ENCODE peak calls at places on chromosomes 13 and 19, in five cellular contexts. N, C, O, D and J are unnamed samples.
A peak's percentile ranks its signal among the peaks of the same experiment; 100 is the strongest.

GRCh38 chr13:22736084-22736767 is 444.6 kb upstream of the SGCG start:
- DNase-seq in C (no peak), D (no peak), N (no peak), O (no peak), J (no peak)

GRCh38 chr13:39324806-39325311 is 278.1 kb downstream of the LHFPL6 start:
- DNase-seq in N (no peak), D (no peak), C (no peak), O (no peak), J (no peak)

GRCh38 chr19:21487969-21488368 is 17.4 kb upstream of the ZNF429 start:
- DNase-seq in N (no peak), C (no peak), D (no peak), O (no peak), J (peak; percentile 31)

GRCh38 chr13:73740681-73741080 is 393.5 kb downstream of the KLF12 start:
- DNase-seq in N (no peak), C (no peak), D (peak; percentile 28), O (no peak), J (no peak)

GRCh38 chr13:34028496-34029442 is 210.8 kb downstream of the RFC3 start:
- DNase-seq in O (no peak), D (no peak), C (no peak), N (no peak), J (no peak)

GRCh38 chr19:2361259-2362038 is 1.4 kb downstream of the TMPRSS9 start:
- DNase-seq in D (no peak), O (no peak), C (no peak), N (peak; percentile 66), J (no peak)

GRCh38 chr13:19605161-19605955 is 28.1 kb upstream of the MPHOSPH8 start:
- DNase-seq in N (no peak), C (no peak), O (no peak), D (no peak), J (no peak)

GRCh38 chr13:70235565-70235964 is 127.3 kb upstream of the KLHL1 start:
- DNase-seq in O (no peak), N (no peak), D (no peak), C (no peak), J (no peak)

GRCh38 chr13:61286148-61286745 is 129.4 kb downstream of the PCDH20 start:
- DNase-seq in N (peak; percentile 4), C (no peak), D (peak; percentile 61), O (no peak), J (no peak)

GRCh38 chr19:28883241-28883693 is 329.7 kb downstream of the UQCRFS1 start:
- DNase-seq in N (no peak), C (no peak), D (no peak), O (no peak), J (no peak)

GRCh38 chr19:33273881-33274662 is 28.3 kb downstream of the CEBPA start:
- DNase-seq in D (peak; percentile 70), N (no peak), O (no peak), C (peak; percentile 18), J (no peak)

GRCh38 chr13:74039154-74039553 is 95.0 kb downstream of the KLF12 start:
- DNase-seq in O (no peak), N (no peak), D (no peak), C (no peak), J (no peak)

GRCh38 chr13:74206855-74207254 is 72.7 kb upstream of the KLF12 start:
- DNase-seq in C (no peak), O (no peak), D (no peak), N (no peak), J (no peak)

GRCh38 chr19:8221161-8221560 is 12.0 kb downstream of the CERS4 start:
- DNase-seq in D (no peak), O (peak; percentile 71), C (no peak), N (no peak), J (no peak)

GRCh38 chr13:102799544-102800144 is 725 bp downstream of the BIVM start:
- DNase-seq in C (no peak), D (no peak), N (peak; percentile 75), O (peak; percentile 38), J (peak; percentile 23)

GRCh38 chr13:34990399-34991224 is 48.5 kb downstream of the NBEA start:
- DNase-seq in O (no peak), C (no peak), N (no peak), D (no peak), J (no peak)

GRCh38 chr13:95248953-95249352 is 52.3 kb downstream of the ABCC4 start:
- DNase-seq in N (no peak), D (no peak), O (no peak), C (no peak), J (no peak)

GRCh38 chr19:50478901-50479715 is 2.5 kb upstream of the GARIN5A start:
- DNase-seq in O (no peak), D (peak; percentile 31), C (no peak), N (no peak), J (peak; percentile 46)

GRCh38 chr19:39871362-39871761 is 25.2 kb upstream of the FBL start:
- DNase-seq in O (no peak), C (no peak), D (no peak), N (no peak), J (no peak)

GRCh38 chr13:109698779-109699178 is 87.6 kb downstream of the IRS2 start:
- DNase-seq in D (no peak), N (no peak), C (no peak), O (no peak), J (no peak)

GRCh38 chr13:44303681-44304432 is 69.8 kb upstream of the SERP2 start:
- DNase-seq in O (peak; percentile 40), D (no peak), C (no peak), N (peak; percentile 9), J (peak; percentile 69)

GRCh38 chr13:109145631-109146030 is 516.2 kb downstream of the MYO16 start:
- DNase-seq in C (no peak), D (peak; percentile 93), O (peak; percentile 48), N (peak; percentile 79), J (peak; percentile 10)

GRCh38 chr19:34241513-34242337 is 12.6 kb upstream of the GARRE1 start:
- DNase-seq in N (no peak), C (no peak), O (peak; percentile 84), D (no peak), J (peak; percentile 63)

GRCh38 chr13:30873519-30873918 is 32.6 kb upstream of the MEDAG start:
- DNase-seq in D (no peak), N (no peak), O (no peak), C (no peak), J (no peak)

GRCh38 chr19:33997690-33998089 is 174.6 kb upstream of the LSM14A start:
- DNase-seq in N (no peak), O (no peak), C (no peak), D (no peak), J (no peak)

GRCh38 chr19:641702-642101 is 2.0 kb downstream of the FGF22 start:
- DNase-seq in C (no peak), N (no peak), O (no peak), D (no peak), J (no peak)

GRCh38 chr19:39390460-39390758 is 497 bp downstream of the PAF1 start:
- DNase-seq in N (no peak), D (no peak), O (peak; percentile 75), C (no peak), J (peak; percentile 60)

GRCh38 chr13:97284558-97284957 is 62.4 kb downstream of the MBNL2 start:
- DNase-seq in O (no peak), D (no peak), N (no peak), C (no peak), J (no peak)

GRCh38 chr19:58451358-58452101 is at the start of gene ZNF324B:
- DNase-seq in C (peak; percentile 93), N (peak; percentile 97), D (peak; percentile 99), O (peak; percentile 99), J (peak; percentile 91)

GRCh38 chr19:30293051-30293785 is 79.0 kb upstream of the ZNF536 start:
- DNase-seq in O (no peak), N (no peak), D (no peak), C (no peak), J (no peak)

GRCh38 chr13:111954681-111955411 is 112.1 kb upstream of the SOX1 start:
- DNase-seq in D (no peak), N (no peak), O (no peak), C (no peak), J (no peak)

GRCh38 chr19:29378543-29379105 is 147.2 kb upstream of the VSTM2B start:
- DNase-seq in D (no peak), O (no peak), C (no peak), N (no peak), J (no peak)

GRCh38 chr19:1408300-1409203 is 1.2 kb downstream of the DAZAP1 start:
- DNase-seq in O (peak; percentile 53), N (peak; percentile 71), C (no peak), D (peak; percentile 52), J (peak; percentile 38)

GRCh38 chr13:46659413-46660065 is 106.6 kb downstream of the LRCH1 start:
- DNase-seq in O (peak; percentile 59), D (no peak), N (no peak), C (no peak), J (no peak)

GRCh38 chr19:6743071-6743470 is 3.6 kb downstream of the TRIP10 start:
- DNase-seq in C (no peak), O (no peak), N (no peak), D (no peak), J (no peak)
- H3K4me1 ChIP-seq in C (peaks cover 57% of the 10 kb centered on the region), O (peaks cover 43% of the 10 kb centered on the region), N (peaks cover 12% of the 10 kb centered on the region), D (peaks cover 41% of the 10 kb centered on the region), J (peaks cover 71% of the 10 kb centered on the region)

DNA sequence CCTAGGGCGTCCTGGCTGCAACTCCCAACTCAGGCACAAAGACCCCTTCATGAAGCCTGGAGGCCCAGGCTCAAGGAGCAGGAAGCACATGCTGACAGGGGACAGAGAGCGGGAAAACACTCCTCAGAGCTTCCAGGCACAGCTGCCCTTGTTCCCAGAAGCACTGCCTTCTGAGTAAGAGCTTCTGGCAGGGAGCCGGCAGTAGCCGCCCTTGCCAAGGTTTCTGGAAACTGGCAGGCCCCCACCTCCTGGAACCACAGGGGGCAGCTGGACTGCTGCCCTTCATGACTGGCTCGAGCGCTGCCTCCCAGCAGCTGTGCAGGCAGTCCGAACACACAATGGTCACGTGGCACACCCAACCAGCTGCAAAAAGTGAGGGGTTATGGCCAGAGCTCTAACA is 33.6 kb upstream of the EPHX3 start:
- DNase-seq in D (peak; percentile 37), O (peak; percentile 100), N (peak; percentile 91), C (peak; percentile 73), J (peak; percentile 71)
- H3K4me1 ChIP-seq in D (no peaks in the 10 kb centered on the region), O (peaks cover 85% of the 10 kb centered on the region), N (peaks cover 43% of the 10 kb centered on the region), C (peaks cover 74% of the 10 kb centered on the region), J (peaks cover 60% of the 10 kb centered on the region)

DNA sequence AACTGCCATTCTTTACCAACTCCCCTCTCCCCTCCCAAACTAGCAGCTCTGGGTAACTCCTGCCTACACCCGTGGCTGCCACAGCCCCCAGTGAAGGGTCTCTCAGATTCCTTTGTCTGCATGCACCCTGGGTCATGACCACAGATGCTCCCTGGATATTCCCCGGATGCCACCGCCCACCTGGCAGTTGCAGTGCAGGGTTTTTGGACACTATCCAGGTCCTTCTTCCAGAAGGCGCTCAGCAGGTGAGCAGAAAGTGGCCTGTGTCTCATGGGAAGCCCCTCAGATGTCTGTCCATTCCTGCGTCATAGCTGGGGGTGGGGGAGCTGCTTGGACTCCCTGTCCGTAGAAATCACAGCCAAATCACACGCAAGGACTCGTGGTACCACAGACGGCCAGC is 38.8 kb downstream of the ELL start:
- DNase-seq in O (no peak), C (no peak), N (no peak), D (no peak), J (no peak)
- H3K4me1 ChIP-seq in O (peaks cover 70% of the 10 kb centered on the region), C (peaks cover 89% of the 10 kb centered on the region), N (peaks cover 42% of the 10 kb centered on the region), D (peaks cover 33% of the 10 kb centered on the region), J (peaks cover 90% of the 10 kb centered on the region)

GRCh38 chr19:16115309-16116039 is 3.8 kb downstream of the RAB8A start:
- DNase-seq in N (no peak), D (no peak), C (no peak), O (no peak), J (no peak)
- H3K4me1 ChIP-seq in N (peaks cover 10% of the 10 kb centered on the region), D (peaks cover 17% of the 10 kb centered on the region), C (peaks cover 36% of the 10 kb centered on the region), O (peaks cover 36% of the 10 kb centered on the region), J (peaks cover 23% of the 10 kb centered on the region)

GRCh38 chr13:113877149-113877990 is 13.5 kb upstream of the GAS6 start:
- DNase-seq in O (no peak), C (no peak), N (no peak), D (no peak), J (no peak)
- H3K4me1 ChIP-seq in O (peaks cover 30% of the 10 kb centered on the region), C (peaks cover 35% of the 10 kb centered on the region), N (peaks cover 12% of the 10 kb centered on the region), D (peaks cover 6% of the 10 kb centered on the region), J (peaks cover 31% of the 10 kb centered on the region)